ENCODE peak calls at places on chromosomes 3 and 15, in ten cellular contexts. M is stomach, Z is RWPE2, L is B cell, F is fibroblast of mammary gland, E is astrocyte of the spinal cord, Q is cardiac fibroblast, C is AG04450, G is H9, O is left ventricle myocardium inferior. K is an unnamed sample.

GRCh38 chr3:186993210-186993782 is 63.0 kb downstream of the ST6GAL1 start:
- DNase-seq in O (no peak), M (no peak), Z (no peak), Q (no peak), G (no peak), C (no peak), L (no peak), F (no peak), E (no peak), K (no peak)

GRCh38 chr15:59843609-59844008 is 154.5 kb upstream of the BNIP2 start:
- DNase-seq in Z (no peak), C (no peak), O (no peak), F (no peak), G (no peak), L (no peak), E (no peak), M (no peak), Q (no peak), K (no peak)

GRCh38 chr3:36774072-36774471 is 9.7 kb upstream of the DCLK3 start:
- DNase-seq in Z (no peak), G (no peak), E (peak; percentile 25), F (peak; percentile 62), O (no peak), L (no peak), C (no peak), M (no peak), Q (peak; percentile 7), K (no peak)

GRCh38 chr15:78536134-78536533 is 4.1 kb upstream of the PSMA4 start:
- DNase-seq in E (peak; percentile 7), M (no peak), Z (no peak), F (peak; percentile 45), G (no peak), L (no peak), O (no peak), Q (peak; percentile 2), C (no peak), K (no peak)

GRCh38 chr15:84799511-84800187 is 17.5 kb upstream of the ALPK3 start:
- DNase-seq in M (no peak), Z (no peak), C (no peak), Q (no peak), G (no peak), L (no peak), F (no peak), E (no peak), O (no peak), K (peak; percentile 75)

GRCh38 chr3:170488802-170489201 is 70.1 kb downstream of the CLDN11 start:
- DNase-seq in E (peak; percentile 62), M (no peak), O (no peak), G (no peak), Q (peak; percentile 91), F (peak; percentile 93), L (no peak), Z (no peak), C (peak; percentile 51), K (no peak)

GRCh38 chr3:27322634-27323033 is 46.5 kb downstream of the NEK10 start:
- DNase-seq in E (no peak), O (no peak), F (no peak), C (no peak), Q (no peak), M (no peak), G (no peak), L (no peak), Z (no peak), K (no peak)

GRCh38 chr3:55305714-55306485 is 181.2 kb downstream of the WNT5A start:
- DNase-seq in C (no peak), Q (no peak), E (no peak), F (peak; percentile 43), L (no peak), O (no peak), G (no peak), Z (no peak), M (no peak), K (no peak)

GRCh38 chr3:53195602-53196574 is 34.9 kb downstream of the PRKCD start:
- DNase-seq in E (peak; percentile 29), F (peak; percentile 32), Z (no peak), C (no peak), M (peak; percentile 59), Q (peak; percentile 52), O (peak; percentile 41), L (peak; percentile 86), G (peak; percentile 83), K (peak; percentile 67)

GRCh38 chr15:51863131-51863530 is 33.7 kb downstream of the TMOD3 start:
- DNase-seq in G (no peak), Z (no peak), O (no peak), M (no peak), F (no peak), C (no peak), Q (no peak), L (no peak), E (no peak), K (no peak)

GRCh38 chr3:126261037-126261436 is 80.7 kb upstream of the ALDH1L1 start:
- DNase-seq in L (no peak), G (no peak), F (peak; percentile 78), Z (no peak), Q (peak; percentile 89), C (no peak), O (peak; percentile 73), M (peak; percentile 53), E (peak; percentile 60), K (no peak)

GRCh38 chr3:182807056-182807455 is 13.8 kb downstream of the ATP11B start:
- DNase-seq in F (no peak), M (no peak), L (no peak), Q (no peak), Z (no peak), O (no peak), G (no peak), E (no peak), C (no peak), K (no peak)

GRCh38 chr3:147513785-147514184 is 104.6 kb downstream of the ZIC1 start:
- DNase-seq in O (no peak), F (no peak), M (no peak), L (no peak), Q (no peak), E (no peak), G (peak; percentile 33), C (no peak), Z (no peak), K (no peak)

GRCh38 chr3:147507638-147508286 is 98.6 kb downstream of the ZIC1 start:
- DNase-seq in C (no peak), E (no peak), L (no peak), O (no peak), G (no peak), Q (peak; percentile 76), F (peak; percentile 85), Z (no peak), M (no peak), K (no peak)

GRCh38 chr3:147514366-147514765 is 105.2 kb downstream of the ZIC1 start:
- DNase-seq in C (no peak), O (no peak), L (no peak), G (no peak), E (no peak), Q (no peak), M (no peak), Z (no peak), F (no peak), K (no peak)

GRCh38 chr3:147509444-147509843 is 100.3 kb downstream of the ZIC1 start:
- DNase-seq in Q (peak; percentile 62), M (no peak), E (no peak), L (no peak), F (peak; percentile 5), C (no peak), Z (no peak), O (no peak), G (no peak), K (no peak)
- TF ChIP-seq CTCF in Q (no peak), M (no peak), E (no peak), L (no peak), F (no peak), C (no peak), Z (no peak), O (no peak), G (no peak), K (no peak)

GRCh38 chr3:40181182-40181581 is 128.3 kb upstream of the EIF1B start:
- DNase-seq in M (no peak), O (no peak), E (no peak), Z (no peak), Q (no peak), G (peak; percentile 38), C (no peak), F (no peak), L (no peak), K (no peak)
- TF ChIP-seq CTCF in M (no peak), O (no peak), E (peak; percentile 7), Z (no peak), Q (peak; percentile 5), G (peak; percentile 63), C (no peak), F (no peak), L (no peak), K (peak; percentile 19)

GRCh38 chr3:13391308-13391707 is 28.8 kb downstream of the NUP210 start:
- DNase-seq in E (no peak), L (peak; percentile 29), O (no peak), M (no peak), Q (no peak), G (no peak), F (no peak), Z (no peak), C (no peak), K (no peak)
- TF ChIP-seq CTCF in E (peak; percentile 2), L (peak; percentile 43), O (peak; percentile 14), M (no peak), Q (no peak), G (peak; percentile 49), F (no peak), Z (no peak), C (no peak), K (peak; percentile 43)

DNA sequence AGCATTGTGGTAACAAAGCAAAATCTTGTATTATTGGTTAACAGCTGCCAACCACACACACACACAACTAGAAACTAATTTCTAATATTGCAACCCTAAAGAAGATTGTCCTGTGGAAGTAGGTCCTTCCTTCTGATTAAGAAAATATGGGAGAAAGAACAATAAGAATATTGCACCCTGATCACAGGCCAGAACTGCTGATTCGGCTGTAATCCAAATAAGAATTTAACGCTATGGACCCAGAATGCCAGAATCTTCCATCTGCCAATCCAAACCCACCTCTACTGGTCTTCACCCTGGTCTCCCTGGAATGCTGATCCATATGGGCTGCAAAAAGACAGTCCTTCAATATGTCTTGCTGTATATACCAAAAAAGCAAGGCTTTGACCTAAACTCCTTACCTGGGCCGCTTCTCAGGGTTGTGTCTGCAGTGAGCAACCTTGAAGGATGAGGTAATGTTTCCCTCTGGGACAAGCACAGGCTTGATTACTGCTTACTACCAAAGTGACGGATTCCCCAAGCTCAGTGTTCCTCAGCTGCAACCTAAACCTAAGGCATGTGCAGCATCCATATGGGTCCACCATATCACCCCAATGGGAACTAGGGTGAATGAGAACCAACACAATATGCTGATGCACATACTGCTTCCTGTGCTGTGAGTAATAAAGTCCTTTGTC is 8.0 kb downstream of the CCDC14 start:
- DNase-seq in C (no peak), Q (no peak), Z (no peak), M (no peak), L (no peak), F (no peak), G (no peak), O (no peak), E (no peak), K (no peak)
- TF ChIP-seq CTCF in C (no peak), Q (no peak), Z (no peak), M (no peak), L (no peak), F (no peak), G (no peak), O (no peak), E (no peak), K (no peak)

K was measured in chondrocyte.